ENCODE peak calls at places on chromosomes 13 and 19, in four cellular contexts. T is ascending aorta, N is A549, W is pancreas. Y is an unnamed sample.

GRCh38 chr19:38417544-38418506 is 8.2 kb downstream of the RASGRP4 start:
- DNase-seq in T (no peak), N (peak), W (no peak), Y (no peak)

GRCh38 chr13:98267080-98267912 is 90.2 kb upstream of the RNF113B start:
- DNase-seq in T (no peak), N (no peak), W (no peak), Y (no peak)

GRCh38 chr19:14031719-14032480 is at the start of gene IL27RA:
- DNase-seq in T (no peak), N (peak), W (peak), Y (peak)

GRCh38 chr13:21901326-21901725 is 230.5 kb downstream of the FGF9 start:
- DNase-seq in T (no peak), N (no peak), W (no peak), Y (no peak)

GRCh38 chr19:55461974-55462628 is 659 bp upstream of the ISOC2 start:
- DNase-seq in T (no peak), N (peak), W (no peak), Y (no peak)

GRCh38 chr13:113970810-113971470 is 2.9 kb downstream of the C13orf46 start:
- DNase-seq in T (no peak), N (no peak), W (peak), Y (peak)

GRCh38 chr19:47507031-47507430 is 7.8 kb downstream of the NAPA start:
- DNase-seq in T (no peak), N (no peak), W (no peak), Y (peak)

GRCh38 chr13:35855531-35856019 is 275.6 kb downstream of the DCLK1 start:
- DNase-seq in T (no peak), N (peak), W (no peak), Y (no peak)

GRCh38 chr19:15154002-15154612 is 46.7 kb downstream of the NOTCH3 start:
- DNase-seq in T (no peak), N (peak), W (no peak), Y (no peak)

DNA sequence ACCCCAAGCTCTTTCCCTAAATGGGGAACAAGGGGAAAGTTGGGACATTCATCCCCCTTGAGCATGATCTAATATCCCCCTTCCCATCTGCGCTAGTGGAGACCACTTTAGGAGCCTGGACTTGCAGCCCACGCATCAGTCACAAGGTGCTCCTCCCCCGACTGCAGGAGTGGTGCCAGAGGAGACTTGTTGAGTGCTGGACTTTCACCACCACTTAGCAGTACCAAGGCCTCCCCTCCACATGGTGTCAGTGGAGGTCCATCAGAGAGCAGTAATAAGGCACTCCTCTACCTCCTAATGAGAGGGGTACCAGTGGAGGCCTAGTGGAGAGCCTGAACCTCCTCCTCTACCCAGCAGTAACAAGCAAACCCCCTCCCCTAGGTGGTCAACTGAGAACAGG is 22.5 kb downstream of the CAB39L start:
- DNase-seq in T (no peak), N (peak), W (no peak), Y (no peak)
- TF ChIP-seq CTCF in T (no peak), N (no peak), W (no peak), Y (no peak)

GRCh38 chr19:5975388-5975728 is 2.6 kb downstream of the RANBP3 start:
- DNase-seq in T (no peak), N (no peak), W (no peak), Y (no peak)
- H3K27ac ChIP-seq in T (no peak), N (no peak), W (no peak), Y (no peak)

DNA sequence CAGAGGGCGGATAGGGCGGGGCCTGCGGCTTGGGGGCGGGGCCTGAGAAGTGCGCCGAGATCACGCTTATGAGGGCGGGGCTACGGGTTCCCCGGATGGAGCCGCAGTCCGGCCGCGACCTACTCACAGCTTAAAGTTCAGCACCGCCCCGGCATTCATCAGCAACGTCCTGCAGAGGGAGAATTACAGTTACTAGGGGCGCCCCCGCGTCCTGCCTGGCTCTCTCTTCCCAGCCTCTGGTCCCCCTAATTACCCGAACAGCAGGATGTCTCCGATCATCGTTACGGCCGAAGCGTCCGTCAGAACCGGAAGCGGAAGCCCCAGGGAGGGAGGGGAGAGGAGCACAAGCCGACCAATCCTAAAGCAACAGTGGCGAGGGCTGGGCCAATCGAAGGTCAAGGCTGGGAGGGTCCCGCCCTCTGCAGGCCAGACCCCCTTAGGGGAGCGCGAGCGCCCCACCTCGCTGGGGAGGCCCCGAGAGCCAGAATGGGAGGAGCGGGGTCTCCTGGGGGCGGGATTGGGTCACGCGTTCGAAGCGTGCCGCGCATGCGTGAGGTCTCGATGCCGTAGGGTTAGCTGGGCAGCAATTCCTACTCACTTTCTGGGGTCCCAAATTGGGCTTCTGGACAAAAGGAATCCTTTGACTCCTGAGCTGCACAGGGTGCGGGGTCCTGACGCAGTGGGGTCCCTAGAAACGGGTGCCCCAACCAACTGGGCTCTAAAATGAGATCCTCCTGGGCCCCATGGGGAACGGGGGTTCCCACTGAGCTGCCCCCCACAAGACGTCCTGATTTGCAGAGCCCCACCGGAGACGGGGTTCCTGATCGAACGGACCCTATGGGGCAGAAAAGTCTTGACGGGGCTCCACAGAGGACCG is at the start of gene SMIM7:
- DNase-seq in T (peak), N (peak), W (peak), Y (peak)
- TF ChIP-seq CTCF in T (no peak), N (peak), W (no peak), Y (peak)

GRCh38 chr19:49594157-49595005 is 3.4 kb downstream of the PRR12 start:
- DNase-seq in T (no peak), N (no peak), W (no peak), Y (no peak)
- H3K27ac ChIP-seq in T (peak), N (peak), W (no peak), Y (peak)

Y was measured in breast epithelium.